ENCODE peak calls at places on chromosomes 5 and 9, in six cellular contexts. I is kidney, G is GM23338, S is stomach, T is body of pancreas, O is cardiac muscle cell. D is an unnamed sample.

GRCh38 chr5:163489055-163489744 is 16.2 kb upstream of the MAT2B start:
- DNase-seq in I (no peak), S (no peak), O (peak; percentile 74), T (no peak), G (peak; percentile 79), D (no peak)

GRCh38 chr5:82142928-82143577 is 135.1 kb downstream of the RPS23 start:
- DNase-seq in I (no peak), O (no peak), T (no peak), G (no peak), S (no peak), D (no peak)

GRCh38 chr9:108885643-108886348 is 23.7 kb downstream of the ACTL7A start:
- DNase-seq in T (peak; percentile 87), I (no peak), S (no peak), O (peak; percentile 90), G (no peak), D (peak; percentile 42)

GRCh38 chr5:127088226-127088625 is 14.9 kb upstream of the C5orf63 start:
- DNase-seq in S (no peak), G (no peak), I (no peak), O (peak; percentile 99), T (no peak), D (peak; percentile 29)

GRCh38 chr5:170479484-170479883 is 24.3 kb upstream of the KCNIP1 start:
- DNase-seq in G (no peak), I (no peak), T (peak; percentile 39), O (no peak), S (no peak), D (no peak)

GRCh38 chr5:115351356-115352195 is 55.1 kb upstream of the CCDC112 start:
- DNase-seq in O (peak; percentile 55), G (no peak), I (no peak), S (no peak), T (no peak), D (no peak)

GRCh38 chr9:6781476-6781875 is 23.7 kb downstream of the KDM4C start:
- DNase-seq in G (no peak), S (no peak), I (no peak), T (no peak), O (peak; percentile 69), D (no peak)

GRCh38 chr5:126370796-126371718 is 52.2 kb upstream of the GRAMD2B start:
- DNase-seq in T (peak; percentile 55), S (peak; percentile 40), G (peak; percentile 41), O (peak; percentile 64), I (peak; percentile 78), D (peak; percentile 56)

GRCh38 chr5:8058626-8059180 is 189.8 kb downstream of the MTRR start:
- DNase-seq in I (no peak), G (no peak), S (no peak), O (no peak), T (no peak), D (no peak)

GRCh38 chr5:113215401-113216060 is 219.3 kb downstream of the TSSK1B start:
- DNase-seq in S (no peak), T (no peak), I (no peak), O (peak; percentile 23), G (no peak), D (no peak)

GRCh38 chr5:139425497-139425896 is 13.8 kb downstream of the DNAJC18 start:
- DNase-seq in S (no peak), O (no peak), I (no peak), T (no peak), G (no peak), D (no peak)

GRCh38 chr5:72171667-72172066 is 64.4 kb downstream of the MAP1B start:
- DNase-seq in I (no peak), S (no peak), G (no peak), T (no peak), O (no peak), D (no peak)

GRCh38 chr5:172229904-172230303 is 35.9 kb downstream of the EFCAB9 start:
- DNase-seq in S (no peak), O (no peak), T (no peak), G (no peak), I (no peak), D (no peak)

GRCh38 chr5:43514471-43514815 is 505 bp downstream of the C5orf34 start:
- DNase-seq in T (no peak), G (peak; percentile 42), O (peak; percentile 76), S (no peak), I (no peak), D (no peak)

GRCh38 chr5:127053049-127053448 is 20.3 kb downstream of the C5orf63 start:
- DNase-seq in S (no peak), G (no peak), T (no peak), O (no peak), I (no peak), D (no peak)

GRCh38 chr9:104682642-104683041 is 11.7 kb upstream of the OR13D1 start:
- DNase-seq in T (no peak), G (peak; percentile 81), O (peak; percentile 70), S (no peak), I (no peak), D (no peak)

GRCh38 chr9:14797442-14797841 is 74.9 kb upstream of the CER1 start:
- DNase-seq in O (peak; percentile 35), S (no peak), G (no peak), I (no peak), T (no peak), D (no peak)

GRCh38 chr5:143435207-143435657 is 31.7 kb upstream of the NR3C1 start:
- DNase-seq in T (no peak), S (no peak), G (no peak), I (no peak), O (peak; percentile 38), D (peak; percentile 24)

GRCh38 chr5:164578401-164578800 is 1073.0 kb downstream of the MAT2B start:
- DNase-seq in T (no peak), G (no peak), S (no peak), I (no peak), O (no peak), D (no peak)

GRCh38 chr5:173522518-173522917 is 93.9 kb downstream of the BOD1 start:
- DNase-seq in G (no peak), I (no peak), S (no peak), O (no peak), T (no peak), D (no peak)

GRCh38 chr5:154478752-154479159 is 729 bp upstream of the HAND1 start:
- DNase-seq in T (no peak), O (no peak), G (peak; percentile 73), I (peak; percentile 73), S (no peak), D (no peak)

GRCh38 chr9:113528811-113529210 is 65.3 kb downstream of the RGS3 start:
- DNase-seq in O (no peak), S (no peak), T (no peak), I (no peak), G (no peak), D (no peak)

GRCh38 chr5:132821791-132822190 is 8.7 kb downstream of the SHROOM1 start:
- DNase-seq in I (no peak), S (no peak), G (no peak), T (no peak), O (no peak), D (no peak)

GRCh38 chr9:91119147-91119546 is 242.6 kb downstream of the AUH start:
- DNase-seq in I (no peak), S (no peak), G (peak; percentile 9), O (peak; percentile 41), T (no peak), D (no peak)

GRCh38 chr9:89277454-89277853 is 33.5 kb upstream of the CKS2 start:
- DNase-seq in O (peak; percentile 33), I (no peak), G (no peak), T (no peak), S (peak; percentile 33), D (no peak)

GRCh38 chr5:15285901-15286583 is 213.9 kb upstream of the FBXL7 start:
- DNase-seq in S (no peak), I (no peak), G (no peak), O (peak; percentile 87), T (no peak), D (peak; percentile 27)
- H3K4me3 ChIP-seq in S (no peak overlapping the region), I (no peak overlapping the region), G (no peak overlapping the region), O (no peak overlapping the region), T (no peak overlapping the region), D (no peak overlapping the region)

GRCh38 chr5:66151030-66151429 is 6.9 kb downstream of the SREK1 start:
- DNase-seq in I (no peak), G (no peak), S (no peak), T (no peak), O (no peak), D (no peak)
- H3K36me3 ChIP-seq in I (no peaks in the 10 kb centered on the region), G (no peaks in the 10 kb centered on the region), S (no peaks in the 10 kb centered on the region), T (no peaks in the 10 kb centered on the region), O (no peaks in the 10 kb centered on the region), D (no peaks in the 10 kb centered on the region)

GRCh38 chr9:124042168-124042775 is 30.7 kb downstream of the LHX2 start:
- DNase-seq in T (no peak), I (no peak), S (no peak), O (no peak), G (no peak), D (no peak)

GRCh38 chr9:124041817-124042116 is 30.2 kb downstream of the LHX2 start:
- DNase-seq in G (no peak), T (no peak), I (no peak), O (no peak), S (no peak), D (no peak)

GRCh38 chr9:124040935-124041816 is 29.6 kb downstream of the LHX2 start:
- DNase-seq in T (peak; percentile 29), S (peak; percentile 65), G (peak; percentile 63), O (no peak), I (no peak), D (peak; percentile 45)

GRCh38 chr9:124038790-124039633 is 27.4 kb downstream of the LHX2 start:
- DNase-seq in T (no peak), O (no peak), S (no peak), I (no peak), G (no peak), D (no peak)

DNA sequence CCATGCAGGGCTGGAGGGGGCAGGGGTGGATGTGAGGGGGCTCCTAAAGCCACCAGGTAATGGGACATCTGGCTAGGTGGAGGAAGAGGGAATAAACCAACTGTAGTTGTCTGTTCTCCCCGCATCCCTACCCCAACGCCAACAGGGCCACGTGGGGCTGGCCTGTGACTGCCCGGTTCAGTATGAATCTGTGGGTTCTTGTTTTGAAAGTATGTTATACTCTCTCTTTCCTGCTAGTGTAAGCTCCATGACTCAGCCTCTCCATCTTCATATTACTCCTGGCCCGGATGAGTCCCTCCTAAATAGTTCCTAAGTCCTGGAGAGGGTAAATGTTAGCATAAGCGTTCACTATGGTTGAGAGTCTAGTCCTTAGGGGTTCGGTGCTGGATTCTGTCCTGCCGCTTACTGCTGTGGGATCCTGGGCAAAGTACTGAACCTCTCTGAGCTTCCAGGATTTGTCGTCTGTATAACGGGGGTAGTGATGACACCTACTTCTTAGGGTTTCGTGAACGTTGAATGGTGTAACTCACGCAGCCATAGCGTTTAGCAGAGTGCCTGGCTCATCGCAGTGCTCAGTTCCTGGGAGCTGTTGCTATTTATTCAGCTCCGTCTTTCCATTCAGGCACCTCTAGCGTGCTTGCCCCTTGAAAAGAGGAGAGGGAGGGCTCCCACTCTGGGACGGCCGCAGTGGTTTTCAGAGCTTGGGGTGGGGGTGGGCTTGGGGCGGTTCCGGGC is 28.8 kb downstream of the LHX2 start:
- DNase-seq in T (no peak), G (peak; percentile 45), O (peak; percentile 38), I (no peak), S (no peak), D (no peak)
- H3K4me3 ChIP-seq in T (no peak overlapping the region), G (peak overlapping the region; percentile 57), O (peak overlapping the region; percentile 38), I (no peak overlapping the region), S (peak overlapping the region; percentile 46), D (peak overlapping the region; percentile 33)

GRCh38 chr5:151755383-151755782 is 3.0 kb downstream of the ATOX1 start:
- DNase-seq in T (no peak), O (no peak), G (no peak), I (no peak), S (no peak), D (peak; percentile 36)
- H3K36me3 ChIP-seq in T (no peaks in the 10 kb centered on the region), O (no peaks in the 10 kb centered on the region), G (no peaks in the 10 kb centered on the region), I (no peaks in the 10 kb centered on the region), S (no peaks in the 10 kb centered on the region), D (no peaks in the 10 kb centered on the region)

GRCh38 chr9:5408596-5408995 is 29.1 kb downstream of the PLGRKT start:
- DNase-seq in G (no peak), T (no peak), S (no peak), O (no peak), I (no peak), D (no peak)
- H3K4me3 ChIP-seq in G (no peak overlapping the region), T (no peak overlapping the region), S (no peak overlapping the region), O (no peak overlapping the region), I (no peak overlapping the region), D (no peak overlapping the region)

D was measured in colonic mucosa.